ENCODE peak calls at places on chromosomes 11 and 22, in six cellular contexts. F is nephron progenitor cell, G is astrocyte of the cerebellum, W is A549, N is adrenal gland, Y is body of pancreas. H is an unnamed sample.
A peak's percentile ranks its signal among the peaks of the same experiment; 100 is the strongest.

GRCh38 chr11:72712168-72712721 is 38.0 kb upstream of the PDE2A start:
- DNase-seq in F (no peak), N (peak; percentile 57), Y (no peak), G (no peak), W (no peak), H (no peak)

GRCh38 chr11:83510530-83511449 is 224.6 kb upstream of the CCDC90B start:
- DNase-seq in G (no peak), N (no peak), Y (no peak), W (no peak), F (no peak), H (no peak)

GRCh38 chr11:27313157-27313821 is 49.7 kb downstream of the CCDC34 start:
- DNase-seq in F (no peak), W (no peak), G (no peak), Y (no peak), N (no peak), H (no peak)

GRCh38 chr11:130247289-130247688 is 67.4 kb downstream of the ZBTB44 start:
- DNase-seq in N (no peak), W (no peak), F (no peak), G (no peak), Y (no peak), H (no peak)

GRCh38 chr11:5596611-5597201 is at the start of gene TRIM6:
- DNase-seq in N (peak; percentile 79), F (peak; percentile 68), G (no peak), Y (peak; percentile 61), W (peak; percentile 84), H (peak; percentile 36)

GRCh38 chr11:118610220-118610772 is 2.9 kb downstream of the PHLDB1 start:
- DNase-seq in W (no peak), G (no peak), F (peak; percentile 24), Y (peak; percentile 21), N (peak; percentile 19), H (no peak)

GRCh38 chr22:32623943-32624342 is 149.3 kb downstream of the FBXO7 start:
- DNase-seq in N (peak; percentile 73), F (no peak), W (no peak), Y (peak; percentile 45), G (peak; percentile 23), H (no peak)

GRCh38 chr11:44852159-44852707 is 98.5 kb downstream of the TP53I11 start:
- DNase-seq in Y (no peak), F (no peak), G (no peak), W (no peak), N (no peak), H (no peak)

GRCh38 chr11:96090711-96091110 is 166.8 kb upstream of the MTMR2 start:
- DNase-seq in F (no peak), W (no peak), Y (no peak), N (no peak), G (peak; percentile 65), H (no peak)

GRCh38 chr11:117375960-117376359 is 48.3 kb downstream of the CEP164 start:
- DNase-seq in W (no peak), F (no peak), N (no peak), G (no peak), Y (no peak), H (no peak)

GRCh38 chr11:114610984-114611944 is 15.7 kb upstream of the NXPE4 start:
- DNase-seq in Y (no peak), W (peak; percentile 4), G (no peak), N (no peak), F (no peak), H (no peak)

GRCh38 chr11:10638285-10638684 is 55.3 kb downstream of the IRAG1 start:
- DNase-seq in W (no peak), N (no peak), F (no peak), G (no peak), Y (no peak), H (no peak)

GRCh38 chr11:10623797-10624761 is 55.6 kb upstream of the LYVE1 start:
- DNase-seq in F (no peak), Y (no peak), G (no peak), W (peak; percentile 57), N (no peak), H (peak; percentile 49)

GRCh38 chr22:30202531-30203006 is 44.0 kb downstream of the LIF start:
- DNase-seq in N (no peak), F (no peak), G (no peak), W (no peak), Y (peak; percentile 67), H (peak; percentile 62)

GRCh38 chr11:7904910-7905309 is 26.2 kb downstream of the OR10A6 start:
- DNase-seq in N (no peak), F (no peak), G (no peak), W (no peak), Y (no peak), H (no peak)
- TF ChIP-seq CTCF in N (no peak), F (no peak), G (no peak), W (no peak), Y (no peak), H (no peak)

GRCh38 chr11:17267576-17267975 is 9.0 kb upstream of the NUCB2 start:
- DNase-seq in W (peak; percentile 87), F (no peak), G (no peak), N (no peak), Y (no peak), H (peak; percentile 50)
- TF ChIP-seq CTCF in W (peak; percentile 27), F (no peak), G (no peak), N (no peak), Y (no peak), H (no peak)

GRCh38 chr11:2088746-2089535 is 50.2 kb downstream of the IGF2 start:
- DNase-seq in Y (no peak), F (no peak), G (no peak), N (no peak), W (peak; percentile 37), H (no peak)
- TF ChIP-seq CTCF in Y (no peak), F (peak; percentile 13), G (peak; percentile 18), N (no peak), W (no peak), H (no peak)

GRCh38 chr22:47064416-47064815 is 302.0 kb downstream of the TBC1D22A start:
- DNase-seq in G (no peak), W (no peak), N (no peak), Y (no peak), F (no peak), H (no peak)
- TF ChIP-seq CTCF in G (peak; percentile 12), W (no peak), N (no peak), Y (no peak), F (no peak), H (no peak)

GRCh38 chr22:22761963-22762772 is 117.8 kb downstream of the GGTLC2 start:
- DNase-seq in N (no peak), F (no peak), G (no peak), Y (no peak), W (no peak), H (no peak)
- TF ChIP-seq CTCF in N (no peak), F (no peak), G (no peak), Y (no peak), W (no peak), H (no peak)

DNA sequence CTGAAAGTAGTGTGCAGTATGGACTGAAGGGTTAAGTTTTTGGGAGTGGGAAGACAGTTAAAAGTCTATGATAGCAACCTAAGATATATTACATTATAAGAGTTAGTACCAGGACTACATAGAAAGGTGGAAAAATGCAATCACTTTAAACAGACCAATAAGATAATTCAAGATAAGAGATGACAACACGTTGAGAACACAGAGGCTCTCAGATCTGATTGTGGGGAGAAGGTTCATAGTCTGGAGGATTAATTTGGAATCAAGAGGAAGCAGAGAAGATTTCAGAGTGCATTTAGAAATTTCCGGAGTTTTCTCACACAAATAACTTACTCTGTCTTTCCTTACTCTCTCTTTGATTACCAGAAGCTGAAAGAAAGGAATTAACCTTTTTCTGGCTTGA is 441 bp downstream of the CASP5 start:
- DNase-seq in N (no peak), Y (no peak), W (no peak), G (no peak), F (no peak), H (no peak)
- TF ChIP-seq CTCF in N (no peak), Y (no peak), W (no peak), G (no peak), F (no peak), H (no peak)

DNA sequence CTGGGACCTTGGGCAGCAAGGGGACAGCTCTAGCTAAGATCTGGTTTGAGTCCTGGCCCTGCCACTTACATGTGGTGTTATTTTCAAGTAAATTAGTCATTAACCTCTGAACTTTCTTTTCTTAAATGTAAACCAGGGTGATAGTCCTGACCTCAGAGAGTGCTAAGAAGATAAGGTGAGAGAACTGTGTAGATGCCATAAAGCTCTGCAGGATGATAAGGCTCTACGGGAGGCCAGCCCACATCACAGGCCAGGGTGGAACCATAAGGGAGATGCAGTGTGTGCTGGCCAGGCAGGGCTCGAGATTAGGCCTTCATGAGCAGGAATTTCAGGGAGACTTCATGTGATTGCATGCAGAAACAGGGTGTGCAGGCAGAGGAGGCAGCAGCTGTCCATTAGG is 24.2 kb downstream of the NECTIN1 start:
- DNase-seq in F (no peak), N (no peak), Y (no peak), G (no peak), W (no peak), H (no peak)
- TF ChIP-seq CTCF in F (no peak), N (no peak), Y (no peak), G (no peak), W (no peak), H (no peak)

GRCh38 chr11:63901660-63902059 is 15.3 kb downstream of the RCOR2 start:
- DNase-seq in Y (no peak), G (no peak), W (peak; percentile 62), N (no peak), F (no peak), H (no peak)
- TF ChIP-seq CTCF in Y (no peak), G (peak; percentile 71), W (peak; percentile 22), N (no peak), F (no peak), H (peak; percentile 20)

H was measured in Calu3.